ENCODE peak calls at places on chromosomes 16 and 17, in four cellular contexts. O is neural crest cell, G is prostate gland, A is mucosa of descending colon. X is an unnamed sample.

GRCh38 chr16:22684282-22685161 is 129.4 kb upstream of the HS3ST2 start:
- DNase-seq in G (no peak), O (no peak), A (no peak), X (no peak)

GRCh38 chr17:50560931-50561750 is 626 bp downstream of the CACNA1G start:
- DNase-seq in A (no peak), G (no peak), O (no peak), X (no peak)

GRCh38 chr16:56310685-56311084 is 114.7 kb downstream of the AMFR start:
- DNase-seq in A (no peak), G (no peak), O (no peak), X (no peak)

GRCh38 chr17:8698142-8699050 is 46.2 kb downstream of the CCDC42 start:
- DNase-seq in G (peak; percentile 68), O (no peak), A (peak; percentile 42), X (no peak)

GRCh38 chr17:44832821-44833220 is 2.7 kb upstream of the GJC1 start:
- DNase-seq in G (no peak), A (no peak), O (no peak), X (no peak)

GRCh38 chr16:86723699-86724098 is 145.3 kb downstream of the FOXL1 start:
- DNase-seq in G (no peak), O (no peak), A (no peak), X (no peak)

GRCh38 chr17:44830359-44831269 is 527 bp upstream of the GJC1 start:
- DNase-seq in O (peak; percentile 44), G (no peak), A (no peak), X (peak; percentile 26)

GRCh38 chr16:1973461-1974156 is 1.8 kb downstream of the TBL3 start:
- DNase-seq in O (no peak), A (peak; percentile 31), G (no peak), X (no peak)

GRCh38 chr16:1217526-1217925 is 7.5 kb downstream of the TPSG1 start:
- DNase-seq in A (no peak), G (no peak), O (no peak), X (no peak)

GRCh38 chr17:72122668-72123495 is 2.1 kb downstream of the SOX9 start:
- DNase-seq in A (peak; percentile 64), G (no peak), O (peak; percentile 45), X (no peak)

GRCh38 chr17:65370669-65371126 is 190.8 kb downstream of the AXIN2 start:
- DNase-seq in A (peak; percentile 87), G (peak; percentile 36), O (no peak), X (no peak)

GRCh38 chr16:8572919-8573724 is 17.2 kb downstream of the TMEM114 start:
- DNase-seq in G (no peak), O (no peak), A (no peak), X (no peak)

GRCh38 chr16:47180073-47180472 is 36.3 kb upstream of the NETO2 start:
- DNase-seq in A (no peak), G (no peak), O (no peak), X (no peak)

GRCh38 chr17:45111838-45112237 is 20.5 kb downstream of the PLCD3 start:
- DNase-seq in G (no peak), O (no peak), A (no peak), X (no peak)

GRCh38 chr17:74569392-74570003 is 2.2 kb upstream of the CD300H start:
- DNase-seq in A (no peak), G (no peak), O (no peak), X (no peak)

GRCh38 chr17:78058001-78058400 is 70.6 kb downstream of the TMC6 start:
- DNase-seq in G (no peak), A (no peak), O (no peak), X (no peak)

GRCh38 chr17:19391432-19391831 is 4.4 kb upstream of the MFAP4 start:
- DNase-seq in O (no peak), A (peak; percentile 5), G (no peak), X (no peak)

GRCh38 chr16:58393138-58393504 is 850 bp downstream of the GINS3 start:
- DNase-seq in G (no peak), A (no peak), O (no peak), X (no peak)

GRCh38 chr17:8681175-8681949 is 50.8 kb upstream of the MYH10 start:
- DNase-seq in G (no peak), A (no peak), O (no peak), X (no peak)

GRCh38 chr17:67531291-67531690 is 154.2 kb downstream of the PITPNC1 start:
- DNase-seq in O (no peak), G (no peak), A (peak; percentile 36), X (no peak)

GRCh38 chr16:57147381-57148191 is 38.3 kb downstream of the PSME3IP1 start:
- DNase-seq in G (peak; percentile 43), A (no peak), O (no peak), X (no peak)

GRCh38 chr17:62888148-62888547 is 77.9 kb upstream of the TANC2 start:
- DNase-seq in A (no peak), G (no peak), O (no peak), X (no peak)

GRCh38 chr16:56353054-56353921 is 72.1 kb downstream of the AMFR start:
- DNase-seq in A (peak; percentile 13), O (no peak), G (no peak), X (peak; percentile 4)

GRCh38 chr17:57636274-57636673 is 108.8 kb downstream of the CCDC182 start:
- DNase-seq in A (no peak), G (no peak), O (no peak), X (no peak)

GRCh38 chr16:2835638-2836493 is 5.8 kb downstream of the ZG16B start:
- DNase-seq in A (no peak), G (peak; percentile 74), O (no peak), X (no peak)

GRCh38 chr16:78425957-78426590 is 326.6 kb downstream of the WWOX start:
- DNase-seq in A (no peak), O (no peak), G (no peak), X (no peak)

GRCh38 chr16:81697321-81697885 is 81.7 kb upstream of the PLCG2 start:
- DNase-seq in A (peak; percentile 81), G (peak; percentile 62), O (no peak), X (no peak)

GRCh38 chr16:2520784-2521577 is 810 bp downstream of the AMDHD2 start:
- DNase-seq in A (peak; percentile 63), G (no peak), O (no peak), X (peak; percentile 57)

GRCh38 chr16:88548131-88548874 is 21.9 kb upstream of the ZC3H18 start:
- DNase-seq in G (no peak), A (no peak), O (no peak), X (no peak)
- TF ChIP-seq CTCF in G (no peak), A (no peak), O (no peak), X (no peak)

GRCh38 chr17:17749025-17749772 is 67.9 kb downstream of the RAI1 start:
- DNase-seq in A (no peak), G (no peak), O (no peak), X (no peak)

GRCh38 chr17:17748604-17749003 is 67.3 kb downstream of the RAI1 start:
- DNase-seq in G (no peak), A (no peak), O (no peak), X (no peak)

GRCh38 chr17:17749921-17750320 is 68.7 kb downstream of the RAI1 start:
- DNase-seq in O (peak; percentile 57), G (no peak), A (no peak), X (no peak)

GRCh38 chr17:17745476-17746455 is 64.5 kb downstream of the RAI1 start:
- DNase-seq in A (no peak), G (no peak), O (no peak), X (no peak)

GRCh38 chr17:17748179-17748578 is 66.9 kb downstream of the RAI1 start:
- DNase-seq in O (no peak), A (no peak), G (no peak), X (no peak)
- TF ChIP-seq CTCF in O (peak; percentile 31), A (no peak), G (no peak), X (no peak)

GRCh38 chr17:79362996-79363305 is 247.9 kb downstream of the RBFOX3 start:
- DNase-seq in A (no peak), O (no peak), G (no peak), X (no peak)
- TF ChIP-seq CTCF in A (no peak), O (no peak), G (no peak), X (no peak)

GRCh38 chr16:84746875-84747274 is 47.1 kb downstream of the USP10 start:
- DNase-seq in A (no peak), G (no peak), O (no peak), X (no peak)

GRCh38 chr16:84751241-84751640 is 51.4 kb downstream of the USP10 start:
- DNase-seq in G (no peak), O (no peak), A (peak; percentile 47), X (no peak)

GRCh38 chr16:84749815-84750214 is 50.0 kb downstream of the USP10 start:
- DNase-seq in A (no peak), G (no peak), O (no peak), X (no peak)

GRCh38 chr16:84746231-84746630 is 46.4 kb downstream of the USP10 start:
- DNase-seq in O (no peak), G (no peak), A (no peak), X (no peak)

DNA sequence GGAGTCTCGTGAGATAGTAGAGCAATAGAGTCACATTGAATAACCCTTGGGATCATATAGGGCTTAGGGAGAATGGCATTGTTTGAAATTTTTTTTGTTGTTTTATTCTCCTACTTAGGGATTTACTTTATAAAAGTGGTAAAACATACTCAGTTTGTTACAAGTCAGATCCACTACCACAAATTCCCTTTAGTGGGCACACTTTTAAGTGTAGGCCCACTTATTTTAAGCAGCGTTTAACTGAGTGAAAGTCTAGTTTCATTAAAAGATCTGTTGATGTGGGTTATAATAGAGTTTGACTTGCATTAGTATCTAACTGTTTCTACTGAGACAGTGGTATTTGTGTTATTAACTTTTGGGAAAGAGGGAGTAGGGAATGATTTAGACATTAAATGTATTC is 49.3 kb downstream of the USP10 start:
- DNase-seq in O (no peak), G (no peak), A (no peak), X (no peak)
- TF ChIP-seq CTCF in O (no peak), G (no peak), A (no peak), X (no peak)

DNA sequence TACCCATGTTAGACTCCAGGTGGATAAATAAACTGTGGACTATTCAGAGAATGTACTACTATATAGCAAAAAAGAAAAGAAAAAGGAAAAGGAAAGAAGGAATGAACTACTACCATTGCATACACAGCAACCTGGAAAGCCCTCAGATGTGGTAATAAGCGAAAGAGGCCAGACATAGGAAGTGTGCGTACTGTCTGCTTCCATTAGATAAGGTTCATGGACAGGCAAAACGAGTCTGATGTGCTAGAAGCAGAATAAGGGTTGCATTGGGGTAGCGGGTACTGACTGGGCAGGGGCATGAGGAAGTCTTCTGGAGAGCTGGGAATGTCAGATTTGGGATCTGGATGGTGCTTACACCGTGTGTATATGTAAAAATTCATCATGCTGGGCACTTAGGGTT is 21.8 kb downstream of the CLEC16A start:
- DNase-seq in G (no peak), O (no peak), A (no peak), X (no peak)
- TF ChIP-seq CTCF in G (no peak), O (no peak), A (no peak), X (no peak)

GRCh38 chr16:54630284-54630967 is 300.2 kb upstream of the IRX5 start:
- DNase-seq in O (no peak), A (no peak), G (no peak), X (no peak)

GRCh38 chr16:54632821-54633220 is 297.8 kb upstream of the IRX5 start:
- DNase-seq in O (no peak), A (no peak), G (no peak), X (no peak)

GRCh38 chr16:54632322-54632721 is 298.3 kb upstream of the IRX5 start:
- DNase-seq in O (no peak), G (no peak), A (no peak), X (no peak)

GRCh38 chr16:54636221-54636793 is 294.4 kb upstream of the IRX5 start:
- DNase-seq in G (no peak), O (no peak), A (no peak), X (no peak)

GRCh38 chr16:54633943-54634362 is 296.7 kb upstream of the IRX5 start:
- DNase-seq in O (peak; percentile 38), A (no peak), G (peak; percentile 17), X (no peak)
- TF ChIP-seq CTCF in O (peak; percentile 64), A (no peak), G (no peak), X (no peak)

X was measured in activated B cell treated with CpG ODN at 0.5 μM for 24 hours.